ENCODE peak calls at places on chromosomes 16 and 17, in six cellular contexts. T, H, P, O, F and C are unnamed samples.

GRCh38 chr17:61407211-61407911 is 7.7 kb downstream of the TBX2 start:
- DNase-seq in F (no peak), T (no peak), O (no peak), H (no peak), P (no peak), C (no peak)

GRCh38 chr17:4738136-4739121 is 1.2 kb upstream of the ZMYND15 start:
- DNase-seq in T (no peak), H (no peak), O (no peak), P (no peak), F (no peak), C (no peak)

GRCh38 chr17:71111945-71112344 is 942.6 kb downstream of the KCNJ2 start:
- DNase-seq in H (no peak), O (no peak), T (no peak), P (no peak), F (no peak), C (no peak)

GRCh38 chr17:17379197-17379991 is 76.2 kb downstream of the NT5M start:
- DNase-seq in F (peak; percentile 49), O (no peak), T (no peak), H (no peak), P (peak; percentile 88), C (peak; percentile 49)

GRCh38 chr16:3020247-3020603 is at the start of gene TNFRSF12A:
- DNase-seq in F (peak; percentile 90), O (no peak), P (peak; percentile 65), T (peak; percentile 85), H (peak; percentile 74), C (peak; percentile 93)

GRCh38 chr16:79717324-79717848 is 116.8 kb upstream of the MAF start:
- DNase-seq in O (no peak), F (no peak), H (no peak), P (no peak), T (no peak), C (no peak)

GRCh38 chr17:81405382-81406005 is 10.2 kb downstream of the BAHCC1 start:
- DNase-seq in T (peak; percentile 71), O (no peak), P (peak; percentile 96), F (no peak), H (no peak), C (no peak)

GRCh38 chr17:74558882-74559519 is 8.3 kb downstream of the CD300H start:
- DNase-seq in H (no peak), O (no peak), P (no peak), F (no peak), T (no peak), C (no peak)

GRCh38 chr17:44872131-44872768 is 24.6 kb downstream of the HIGD1B start:
- DNase-seq in O (no peak), F (peak; percentile 66), T (peak; percentile 62), P (peak; percentile 29), H (no peak), C (no peak)

GRCh38 chr17:42460371-42460770 is 1.7 kb downstream of the ATP6V0A1 start:
- DNase-seq in T (no peak), O (no peak), P (no peak), F (no peak), H (no peak), C (no peak)

GRCh38 chr16:89257281-89257731 is 39.8 kb downstream of the ZNF778 start:
- DNase-seq in O (no peak), H (peak; percentile 61), F (no peak), P (no peak), T (no peak), C (no peak)

GRCh38 chr16:85686912-85687591 is 1.7 kb downstream of the GINS2 start:
- DNase-seq in H (no peak), F (no peak), O (no peak), P (no peak), T (no peak), C (no peak)

GRCh38 chr16:59633996-59634579 is 900.0 kb upstream of the GOT2 start:
- DNase-seq in O (peak; percentile 82), H (no peak), F (no peak), T (no peak), P (peak; percentile 39), C (no peak)

GRCh38 chr17:31907342-31907975 is 6.0 kb upstream of the UTP6 start:
- DNase-seq in H (no peak), F (no peak), O (no peak), T (peak; percentile 24), P (peak; percentile 65), C (no peak)

GRCh38 chr17:76432712-76433336 is 20.1 kb downstream of the UBE2O start:
- DNase-seq in T (no peak), F (no peak), H (no peak), P (peak; percentile 32), O (no peak), C (no peak)

GRCh38 chr17:1764274-1764673 is 2.4 kb downstream of the SERPINF1 start:
- DNase-seq in O (no peak), T (peak; percentile 77), P (peak; percentile 96), F (peak; percentile 88), H (no peak), C (peak; percentile 86)

GRCh38 chr17:290121-290521 is 62.5 kb downstream of the RPH3AL start:
- DNase-seq in F (peak; percentile 32), O (no peak), H (no peak), P (no peak), T (no peak), C (peak; percentile 15)

GRCh38 chr17:65553009-65553645 is 8.3 kb downstream of the AXIN2 start:
- DNase-seq in O (peak; percentile 38), P (peak; percentile 69), F (no peak), H (no peak), T (no peak), C (no peak)

GRCh38 chr17:18258356-18259038 is at the start of gene FLII:
- DNase-seq in H (peak; percentile 66), O (no peak), F (peak; percentile 79), P (peak; percentile 17), T (no peak), C (peak; percentile 86)

GRCh38 chr16:27313422-27314160 is at the start of gene IL4R:
- DNase-seq in O (no peak), H (peak; percentile 84), F (peak; percentile 89), P (peak; percentile 93), T (peak; percentile 81), C (peak; percentile 89)

GRCh38 chr16:24282129-24282528 is 26.0 kb downstream of the CACNG3 start:
- DNase-seq in T (no peak), F (no peak), H (no peak), P (no peak), O (no peak), C (no peak)

GRCh38 chr16:79768594-79768993 is 168.1 kb upstream of the MAF start:
- DNase-seq in F (no peak), P (no peak), H (no peak), T (no peak), O (no peak), C (no peak)

GRCh38 chr17:41448506-41448905 is 7.7 kb upstream of the KRT38 start:
- DNase-seq in F (no peak), P (peak; percentile 20), H (no peak), T (no peak), O (no peak), C (no peak)

GRCh38 chr17:50218771-50219315 is 17.4 kb upstream of the COL1A1 start:
- DNase-seq in F (no peak), T (no peak), H (no peak), O (peak; percentile 84), P (peak; percentile 92), C (no peak)

GRCh38 chr16:84303023-84303422 is 8.3 kb downstream of the WFDC1 start:
- DNase-seq in P (no peak), O (no peak), F (no peak), H (no peak), T (no peak), C (no peak)

GRCh38 chr17:4365628-4366311 is 705 bp downstream of the UBE2G1 start:
- DNase-seq in F (peak; percentile 74), P (no peak), H (no peak), O (no peak), T (peak; percentile 43), C (peak; percentile 71)

GRCh38 chr17:17493249-17493985 is 2.8 kb downstream of the RASD1 start:
- DNase-seq in P (no peak), O (no peak), T (no peak), F (peak; percentile 46), H (no peak), C (peak; percentile 66)

GRCh38 chr17:70136131-70136530 is 33.2 kb upstream of the KCNJ2 start:
- DNase-seq in O (no peak), P (no peak), H (no peak), T (no peak), F (no peak), C (no peak)

GRCh38 chr17:76053230-76054111 is 18.8 kb downstream of the SRP68 start:
- DNase-seq in T (no peak), O (no peak), H (no peak), F (no peak), P (peak; percentile 75), C (no peak)

GRCh38 chr17:75845058-75845711 is 981 bp upstream of the UNC13D start:
- DNase-seq in O (no peak), H (peak; percentile 95), T (peak; percentile 91), F (peak; percentile 91), P (peak; percentile 60), C (peak; percentile 91)

GRCh38 chr17:30363715-30364202 is 15.0 kb upstream of the CPD start:
- DNase-seq in P (peak; percentile 90), T (no peak), F (no peak), O (no peak), H (no peak), C (no peak)

GRCh38 chr17:18356624-18357023 is 6.7 kb downstream of the SHMT1 start:
- DNase-seq in T (no peak), F (no peak), O (no peak), H (no peak), P (peak; percentile 73), C (no peak)

GRCh38 chr17:75749545-75750389 is 15.2 kb downstream of the GALK1 start:
- DNase-seq in F (peak; percentile 91), H (peak; percentile 94), T (peak; percentile 90), P (peak; percentile 75), O (no peak), C (peak; percentile 95)

GRCh38 chr17:56976941-56977570 is 875 bp upstream of the SCPEP1 start:
- DNase-seq in P (no peak), T (no peak), O (no peak), H (no peak), F (no peak), C (no peak)